ENCODE peak calls at places on chromosomes 11 and 22, in nine cellular contexts. I is fibroblast of pulmonary artery, L is fibroblast of villous mesenchyme, E is IMR-90, U is HFFc6, P is A549, C is HFF-Myc, G is tibial nerve, D is progenitor cell of endocrine pancreas. Y is an unnamed sample.

GRCh38 chr11:70082829-70083228 is 4.7 kb downstream of the ANO1 start:
- DNase-seq in U (no peak), L (no peak), E (no peak), C (no peak), P (peak), D (no peak), G (no peak), I (no peak), Y (no peak)

GRCh38 chr11:120722539-120722938 is 211.0 kb downstream of the GRIK4 start:
- DNase-seq in D (no peak), E (no peak), G (no peak), U (no peak), L (no peak), I (no peak), C (no peak), P (no peak), Y (no peak)

GRCh38 chr11:2307733-2308331 is 6.0 kb downstream of the TSPAN32 start:
- DNase-seq in I (no peak), P (no peak), G (no peak), D (no peak), U (no peak), E (no peak), L (no peak), C (no peak), Y (no peak)

GRCh38 chr11:63567044-63567840 is 4.1 kb upstream of the PLAAT2 start:
- DNase-seq in D (no peak), L (peak), U (peak), E (peak), P (peak), C (peak), I (peak), G (no peak), Y (peak)

GRCh38 chr11:57354699-57355098 is 16.5 kb downstream of the P2RX3 start:
- DNase-seq in I (no peak), L (no peak), C (no peak), D (no peak), E (no peak), P (no peak), U (no peak), G (no peak), Y (no peak)

GRCh38 chr22:46579751-46580449 is 40.3 kb upstream of the GRAMD4 start:
- DNase-seq in L (no peak), D (no peak), U (no peak), P (no peak), I (no peak), E (no peak), C (no peak), G (no peak), Y (no peak)

GRCh38 chr11:75185866-75186265 is 35.0 kb downstream of the SLCO2B1 start:
- DNase-seq in P (no peak), C (no peak), E (no peak), U (no peak), D (no peak), L (no peak), G (no peak), I (no peak), Y (no peak)

GRCh38 chr11:115678942-115679341 is 174.7 kb upstream of the CADM1 start:
- DNase-seq in L (no peak), I (no peak), G (no peak), P (peak), D (no peak), U (no peak), E (no peak), C (no peak), Y (no peak)

GRCh38 chr11:126416542-126417090 is 61.1 kb downstream of the ST3GAL4 start:
- DNase-seq in D (peak), G (peak), P (no peak), C (peak), L (peak), U (no peak), I (peak), E (peak), Y (peak)

GRCh38 chr11:77038825-77039326 is 4.7 kb downstream of the B3GNT6 start:
- DNase-seq in G (no peak), U (no peak), E (no peak), I (no peak), C (no peak), P (no peak), D (no peak), L (no peak), Y (no peak)

GRCh38 chr11:116193321-116194114 is 579.3 kb downstream of the BUD13 start:
- DNase-seq in C (peak), I (peak), D (peak), E (peak), L (peak), P (peak), G (no peak), U (no peak), Y (peak)

GRCh38 chr11:77101043-77101537 is 1.6 kb upstream of the OMP start:
- DNase-seq in I (peak), U (peak), G (no peak), D (no peak), E (peak), P (peak), C (no peak), L (peak), Y (no peak)

GRCh38 chr11:116721983-116722382 is 50.8 kb downstream of the BUD13 start:
- DNase-seq in L (no peak), I (no peak), E (no peak), D (no peak), U (no peak), G (no peak), C (no peak), P (no peak), Y (no peak)

GRCh38 chr11:102615077-102615893 is 9.8 kb downstream of the MMP20 start:
- DNase-seq in U (no peak), P (no peak), G (no peak), D (no peak), I (no peak), L (no peak), C (no peak), E (no peak), Y (no peak)

GRCh38 chr11:102794382-102794781 is 3.6 kb downstream of the MMP1 start:
- DNase-seq in L (no peak), D (no peak), C (peak), E (peak), G (no peak), P (peak), I (peak), U (peak), Y (no peak)

GRCh38 chr22:42509548-42509947 is 10.0 kb downstream of the RRP7A start:
- DNase-seq in U (no peak), P (no peak), D (no peak), L (no peak), G (no peak), E (no peak), I (no peak), C (no peak), Y (no peak)

GRCh38 chr11:1101318-1102089 is 26.8 kb downstream of the MUC2 start:
- DNase-seq in E (no peak), U (no peak), L (no peak), C (no peak), G (no peak), I (no peak), P (no peak), D (no peak), Y (no peak)

GRCh38 chr11:43751726-43752125 is 71.2 kb downstream of the HSD17B12 start:
- DNase-seq in C (no peak), U (no peak), G (no peak), D (no peak), L (no peak), I (no peak), E (no peak), P (no peak), Y (no peak)

GRCh38 chr22:20219667-20220628 is 48.2 kb downstream of the RTN4R start:
- DNase-seq in E (no peak), C (no peak), P (peak), I (no peak), D (no peak), U (no peak), G (no peak), L (no peak), Y (no peak)

GRCh38 chr11:14414470-14415461 is 55.8 kb upstream of the RRAS2 start:
- DNase-seq in C (no peak), D (no peak), E (peak), G (no peak), U (no peak), I (no peak), L (peak), P (no peak), Y (no peak)

GRCh38 chr22:38927033-38927789 is 30.2 kb upstream of the APOBEC3A start:
- DNase-seq in P (peak), E (peak), I (peak), G (peak), L (peak), U (peak), C (no peak), D (peak), Y (no peak)

GRCh38 chr11:111368285-111368560 is 10.9 kb downstream of the POU2AF1 start:
- DNase-seq in G (no peak), U (no peak), E (no peak), L (no peak), P (no peak), C (no peak), D (no peak), I (no peak), Y (no peak)

GRCh38 chr11:7971846-7972245 is 6.6 kb upstream of the NLRP10 start:
- DNase-seq in I (peak), G (no peak), U (no peak), L (no peak), D (no peak), C (no peak), P (no peak), E (no peak), Y (no peak)

GRCh38 chr11:82676483-82677094 is 57.1 kb downstream of the FAM181B start:
- DNase-seq in L (no peak), D (no peak), C (no peak), U (no peak), P (no peak), G (no peak), E (no peak), I (no peak), Y (no peak)

GRCh38 chr11:131371791-131372104 is 1.3 kb downstream of the NTM start:
- DNase-seq in E (no peak), C (no peak), D (no peak), U (no peak), P (no peak), L (no peak), I (no peak), G (no peak), Y (no peak)

GRCh38 chr11:10742460-10743208 is 8.4 kb upstream of the CTR9 start:
- DNase-seq in D (no peak), G (no peak), E (peak), P (no peak), C (peak), L (peak), U (peak), I (no peak), Y (no peak)

GRCh38 chr22:46087816-46088277 is 62.5 kb upstream of the PPARA start:
- DNase-seq in C (peak), E (peak), U (peak), P (peak), D (no peak), I (peak), L (peak), G (peak), Y (peak)

GRCh38 chr11:73019996-73020395 is 122.1 kb downstream of the FCHSD2 start:
- DNase-seq in P (no peak), D (no peak), C (no peak), E (no peak), U (no peak), G (no peak), L (no peak), I (no peak), Y (no peak)

GRCh38 chr11:46895821-46896220 is 22.5 kb downstream of the LRP4 start:
- DNase-seq in U (no peak), I (no peak), G (no peak), P (no peak), D (no peak), C (no peak), L (no peak), E (no peak), Y (no peak)

GRCh38 chr22:24010018-24010391 is 1.1 kb upstream of the CABIN1 start:
- DNase-seq in C (no peak), I (no peak), G (no peak), E (no peak), D (no peak), U (no peak), P (no peak), L (no peak), Y (no peak)

GRCh38 chr22:22233081-22233480 is 11.5 kb upstream of the VPREB1 start:
- DNase-seq in G (no peak), D (no peak), C (no peak), L (no peak), P (no peak), U (no peak), E (no peak), I (no peak), Y (no peak)

GRCh38 chr22:22237521-22237920 is 7.1 kb upstream of the VPREB1 start:
- DNase-seq in U (no peak), L (no peak), G (no peak), C (no peak), E (no peak), I (no peak), D (no peak), P (no peak), Y (no peak)

GRCh38 chr22:22230438-22230837 is 14.1 kb upstream of the VPREB1 start:
- DNase-seq in U (no peak), C (no peak), P (no peak), G (no peak), I (no peak), E (no peak), L (no peak), D (no peak), Y (no peak)

GRCh38 chr22:22239311-22239939 is 5.2 kb upstream of the VPREB1 start:
- DNase-seq in C (no peak), G (no peak), E (no peak), U (no peak), I (no peak), L (no peak), D (no peak), P (no peak), Y (no peak)

GRCh38 chr22:22235564-22235963 is 9.0 kb upstream of the VPREB1 start:
- DNase-seq in G (peak), D (no peak), U (peak), I (peak), C (no peak), E (no peak), L (peak), P (peak), Y (no peak)
- TF ChIP-seq CTCF in G (peak), D (peak), U (peak), I (peak), C (peak), E (peak), L (peak), P (peak), Y (peak)

GRCh38 chr11:95912902-95913560 is 10.9 kb downstream of the MTMR2 start:
- DNase-seq in U (peak), I (peak), P (no peak), C (no peak), D (no peak), G (no peak), L (peak), E (peak), Y (no peak)

GRCh38 chr11:95908826-95909225 is 15.1 kb downstream of the MTMR2 start:
- DNase-seq in E (peak), U (peak), C (no peak), P (no peak), I (peak), G (no peak), L (peak), D (no peak), Y (no peak)

GRCh38 chr11:95910638-95911368 is 13.1 kb downstream of the MTMR2 start:
- DNase-seq in I (no peak), G (no peak), P (no peak), C (no peak), U (no peak), D (no peak), E (no peak), L (no peak), Y (no peak)

GRCh38 chr11:95913830-95914229 is 10.1 kb downstream of the MTMR2 start:
- DNase-seq in C (no peak), D (no peak), E (no peak), L (no peak), I (no peak), P (no peak), G (no peak), U (no peak), Y (no peak)

GRCh38 chr11:95911369-95911759 is 12.5 kb downstream of the MTMR2 start:
- DNase-seq in P (no peak), D (no peak), I (no peak), L (no peak), U (no peak), E (no peak), C (no peak), G (no peak), Y (no peak)
- TF ChIP-seq CTCF in P (no peak), D (no peak), I (no peak), L (no peak), U (no peak), E (no peak), C (no peak), G (no peak), Y (no peak)

GRCh38 chr11:9362393-9362863 is 22.0 kb upstream of the IPO7 start:
- DNase-seq in D (no peak), C (no peak), P (no peak), G (no peak), L (no peak), E (no peak), U (no peak), I (no peak), Y (no peak)
- TF ChIP-seq CTCF in D (no peak), C (no peak), P (no peak), G (no peak), L (no peak), E (no peak), U (no peak), I (no peak), Y (no peak)

GRCh38 chr11:71373791-71374454 is 74.3 kb downstream of the DHCR7 start:
- DNase-seq in D (no peak), G (no peak), C (no peak), E (no peak), I (no peak), P (no peak), L (no peak), U (no peak), Y (no peak)

GRCh38 chr11:71371674-71372069 is 76.5 kb downstream of the DHCR7 start:
- DNase-seq in C (no peak), G (no peak), P (no peak), L (no peak), E (no peak), U (no peak), I (no peak), D (no peak), Y (no peak)

GRCh38 chr11:71370895-71371673 is 77.1 kb downstream of the DHCR7 start:
- DNase-seq in P (no peak), G (no peak), L (no peak), E (no peak), C (no peak), I (no peak), D (no peak), U (no peak), Y (no peak)

GRCh38 chr11:71370020-71370747 is 78.0 kb downstream of the DHCR7 start:
- DNase-seq in C (no peak), U (no peak), G (no peak), P (no peak), E (no peak), D (no peak), L (no peak), I (no peak), Y (no peak)

GRCh38 chr11:71372693-71373657 is 75.2 kb downstream of the DHCR7 start:
- DNase-seq in D (no peak), I (peak), U (peak), P (peak), L (peak), C (no peak), E (peak), G (no peak), Y (peak)
- TF ChIP-seq CTCF in D (peak), I (peak), U (peak), P (peak), L (peak), C (peak), E (peak), G (no peak), Y (peak)